ENCODE peak calls at places on chromosome 15, in six cellular contexts. One of them, this sample, is unnamed.

GRCh38 chr15:84810073-84810840 is 6.9 kb upstream of the ALPK3 start:
- DNase-seq in tibial artery: no peak
- DNase-seq in fibroblast of lung: peak; percentile 38
- DNase-seq in right lobe of liver: no peak
- DNase-seq in upper lobe of left lung: no peak
- DNase-seq in IMR-90: peak; percentile 62
- DNase-seq in this sample: peak; percentile 40

GRCh38 chr15:66661432-66662096 is 40.5 kb upstream of the SMAD6 start:
- DNase-seq in tibial artery: peak; percentile 73
- DNase-seq in fibroblast of lung: no peak
- DNase-seq in right lobe of liver: peak; percentile 71
- DNase-seq in upper lobe of left lung: peak; percentile 61
- DNase-seq in IMR-90: no peak
- DNase-seq in this sample: no peak

GRCh38 chr15:70539409-70539808 is 223.9 kb downstream of the UACA start:
- DNase-seq in tibial artery: no peak
- DNase-seq in fibroblast of lung: no peak
- DNase-seq in right lobe of liver: no peak
- DNase-seq in upper lobe of left lung: no peak
- DNase-seq in IMR-90: no peak
- DNase-seq in this sample: no peak

GRCh38 chr15:85543741-85544155 is 163.3 kb downstream of the AKAP13 start:
- DNase-seq in tibial artery: peak; percentile 78
- DNase-seq in fibroblast of lung: no peak
- DNase-seq in right lobe of liver: peak; percentile 62
- DNase-seq in upper lobe of left lung: peak; percentile 34
- DNase-seq in IMR-90: no peak
- DNase-seq in this sample: peak; percentile 89

GRCh38 chr15:63506537-63507035 is 2.2 kb downstream of the USP3 start:
- DNase-seq in tibial artery: no peak
- DNase-seq in fibroblast of lung: peak; percentile 38
- DNase-seq in right lobe of liver: no peak
- DNase-seq in upper lobe of left lung: no peak
- DNase-seq in IMR-90: no peak
- DNase-seq in this sample: no peak

GRCh38 chr15:48250640-48251076 is 44.6 kb downstream of the SLC12A1 start:
- DNase-seq in tibial artery: no peak
- DNase-seq in fibroblast of lung: peak; percentile 81
- DNase-seq in right lobe of liver: no peak
- DNase-seq in upper lobe of left lung: no peak
- DNase-seq in IMR-90: peak; percentile 79
- DNase-seq in this sample: no peak

GRCh38 chr15:100021653-100022052 is 288.4 kb upstream of the LYSMD4 start:
- DNase-seq in tibial artery: peak; percentile 78
- DNase-seq in fibroblast of lung: no peak
- DNase-seq in right lobe of liver: no peak
- DNase-seq in upper lobe of left lung: no peak
- DNase-seq in IMR-90: no peak
- DNase-seq in this sample: no peak

GRCh38 chr15:70902105-70902504 is 9.5 kb downstream of the LRRC49 start:
- DNase-seq in tibial artery: no peak
- DNase-seq in fibroblast of lung: peak; percentile 93
- DNase-seq in right lobe of liver: no peak
- DNase-seq in upper lobe of left lung: no peak
- DNase-seq in IMR-90: peak; percentile 95
- DNase-seq in this sample: no peak

GRCh38 chr15:68608206-68608843 is 29.5 kb downstream of the CORO2B start:
- DNase-seq in tibial artery: peak; percentile 87
- DNase-seq in fibroblast of lung: peak; percentile 51
- DNase-seq in right lobe of liver: peak; percentile 57
- DNase-seq in upper lobe of left lung: peak; percentile 44
- DNase-seq in IMR-90: peak; percentile 19
- DNase-seq in this sample: no peak

GRCh38 chr15:101135532-101136166 is 116.2 kb downstream of the CHSY1 start:
- DNase-seq in tibial artery: no peak
- DNase-seq in fibroblast of lung: no peak
- DNase-seq in right lobe of liver: no peak
- DNase-seq in upper lobe of left lung: peak; percentile 58
- DNase-seq in IMR-90: no peak
- DNase-seq in this sample: no peak

GRCh38 chr15:100311099-100311751 is 30.6 kb downstream of the ADAMTS17 start:
- DNase-seq in tibial artery: no peak
- DNase-seq in fibroblast of lung: no peak
- DNase-seq in right lobe of liver: no peak
- DNase-seq in upper lobe of left lung: peak; percentile 60
- DNase-seq in IMR-90: no peak
- DNase-seq in this sample: no peak

GRCh38 chr15:91530951-91531582 is 322.4 kb upstream of the SLCO3A1 start:
- DNase-seq in tibial artery: no peak
- DNase-seq in fibroblast of lung: no peak
- DNase-seq in right lobe of liver: no peak
- DNase-seq in upper lobe of left lung: no peak
- DNase-seq in IMR-90: no peak
- DNase-seq in this sample: no peak

GRCh38 chr15:89114974-89115373 is 26.7 kb downstream of the ABHD2 start:
- DNase-seq in tibial artery: peak; percentile 73
- DNase-seq in fibroblast of lung: peak; percentile 80
- DNase-seq in right lobe of liver: no peak
- DNase-seq in upper lobe of left lung: no peak
- DNase-seq in IMR-90: peak; percentile 84
- DNase-seq in this sample: no peak

GRCh38 chr15:73624530-73624929 is 8.7 kb downstream of the NPTN start:
- DNase-seq in tibial artery: no peak
- DNase-seq in fibroblast of lung: no peak
- DNase-seq in right lobe of liver: no peak
- DNase-seq in upper lobe of left lung: no peak
- DNase-seq in IMR-90: peak; percentile 72
- DNase-seq in this sample: no peak

GRCh38 chr15:63200464-63201242 is 11.2 kb downstream of the RAB8B start:
- DNase-seq in tibial artery: no peak
- DNase-seq in fibroblast of lung: no peak
- DNase-seq in right lobe of liver: no peak
- DNase-seq in upper lobe of left lung: no peak
- DNase-seq in IMR-90: no peak
- DNase-seq in this sample: no peak

DNA sequence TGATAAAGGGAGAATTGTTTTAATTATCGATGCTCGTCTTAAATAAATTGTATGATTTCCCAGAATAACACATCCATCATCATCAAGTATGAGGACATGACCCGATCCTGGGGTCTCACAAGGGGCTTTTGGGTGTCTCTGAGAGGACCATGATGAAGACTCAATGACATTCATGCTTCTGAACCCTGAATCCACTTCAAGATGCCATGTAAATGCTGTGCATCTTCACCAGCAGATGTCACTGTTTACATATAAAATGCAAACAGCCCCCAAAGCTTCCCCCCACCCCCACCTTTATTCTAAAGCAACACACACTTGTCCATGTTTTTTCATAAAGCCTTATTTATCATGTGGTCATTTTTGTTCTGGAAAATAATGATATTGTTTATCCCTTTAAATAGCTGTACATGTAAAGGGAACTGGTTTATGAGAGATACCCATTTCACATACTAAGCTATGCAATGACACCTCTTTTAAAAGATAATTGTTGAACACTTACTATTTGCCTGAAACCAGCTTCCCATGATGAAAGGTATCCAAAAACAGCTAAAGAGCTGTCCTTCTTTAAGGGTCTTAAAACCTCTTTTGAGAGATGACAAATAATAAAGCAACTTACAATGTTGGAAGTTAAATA is 69.7 kb upstream of the UBE3A start:
- DNase-seq in tibial artery: no peak
- DNase-seq in fibroblast of lung: peak; percentile 46
- DNase-seq in right lobe of liver: no peak
- DNase-seq in upper lobe of left lung: no peak
- DNase-seq in IMR-90: peak; percentile 64
- DNase-seq in this sample: no peak
- TF ChIP-seq CTCF in tibial artery: peak; percentile 78
- TF ChIP-seq CTCF in fibroblast of lung: peak; percentile 68
- TF ChIP-seq CTCF in right lobe of liver: peak; percentile 53
- TF ChIP-seq CTCF in upper lobe of left lung: peak; percentile 40
- TF ChIP-seq CTCF in IMR-90: peak; percentile 86
- TF ChIP-seq CTCF in this sample: peak; percentile 64

GRCh38 chr15:40008061-40008460 is 30.9 kb downstream of the SRP14 start:
- DNase-seq in tibial artery: no peak
- DNase-seq in fibroblast of lung: peak; percentile 77
- DNase-seq in right lobe of liver: no peak
- DNase-seq in upper lobe of left lung: no peak
- DNase-seq in IMR-90: peak; percentile 15
- DNase-seq in this sample: no peak

GRCh38 chr15:40003491-40003916 is 35.5 kb downstream of the SRP14 start:
- DNase-seq in tibial artery: no peak
- DNase-seq in fibroblast of lung: no peak
- DNase-seq in right lobe of liver: no peak
- DNase-seq in upper lobe of left lung: no peak
- DNase-seq in IMR-90: no peak
- DNase-seq in this sample: no peak

GRCh38 chr15:40002295-40002694 is 36.7 kb downstream of the SRP14 start:
- DNase-seq in tibial artery: no peak
- DNase-seq in fibroblast of lung: peak; percentile 57
- DNase-seq in right lobe of liver: peak; percentile 82
- DNase-seq in upper lobe of left lung: no peak
- DNase-seq in IMR-90: peak; percentile 65
- DNase-seq in this sample: no peak

GRCh38 chr15:40006646-40007045 is 32.3 kb downstream of the SRP14 start:
- DNase-seq in tibial artery: no peak
- DNase-seq in fibroblast of lung: peak; percentile 93
- DNase-seq in right lobe of liver: no peak
- DNase-seq in upper lobe of left lung: no peak
- DNase-seq in IMR-90: peak; percentile 85
- DNase-seq in this sample: no peak

GRCh38 chr15:40006003-40006402 is 33.0 kb downstream of the SRP14 start:
- DNase-seq in tibial artery: no peak
- DNase-seq in fibroblast of lung: peak; percentile 66
- DNase-seq in right lobe of liver: no peak
- DNase-seq in upper lobe of left lung: no peak
- DNase-seq in IMR-90: peak; percentile 79
- DNase-seq in this sample: no peak
- H3K4me3 ChIP-seq in tibial artery: no peak overlapping the region
- H3K4me3 ChIP-seq in fibroblast of lung: no peak overlapping the region
- H3K4me3 ChIP-seq in right lobe of liver: no peak overlapping the region
- H3K4me3 ChIP-seq in upper lobe of left lung: no peak overlapping the region
- H3K4me3 ChIP-seq in IMR-90: no peak overlapping the region
- H3K4me3 ChIP-seq in this sample: no peak overlapping the region

GRCh38 chr15:79401301-79401700 is 30.8 kb upstream of the MINAR1 start:
- DNase-seq in tibial artery: no peak
- DNase-seq in fibroblast of lung: no peak
- DNase-seq in right lobe of liver: no peak
- DNase-seq in upper lobe of left lung: no peak
- DNase-seq in IMR-90: no peak
- DNase-seq in this sample: no peak

GRCh38 chr15:79400650-79401049 is 31.5 kb upstream of the MINAR1 start:
- DNase-seq in tibial artery: no peak
- DNase-seq in fibroblast of lung: no peak
- DNase-seq in right lobe of liver: no peak
- DNase-seq in upper lobe of left lung: no peak
- DNase-seq in IMR-90: no peak
- DNase-seq in this sample: no peak

GRCh38 chr15:79397264-79397663 is 34.9 kb upstream of the MINAR1 start:
- DNase-seq in tibial artery: no peak
- DNase-seq in fibroblast of lung: no peak
- DNase-seq in right lobe of liver: no peak
- DNase-seq in upper lobe of left lung: no peak
- DNase-seq in IMR-90: no peak
- DNase-seq in this sample: no peak

GRCh38 chr15:79402136-79402535 is 30.0 kb upstream of the MINAR1 start:
- DNase-seq in tibial artery: no peak
- DNase-seq in fibroblast of lung: no peak
- DNase-seq in right lobe of liver: no peak
- DNase-seq in upper lobe of left lung: no peak
- DNase-seq in IMR-90: no peak
- DNase-seq in this sample: no peak

GRCh38 chr15:79399591-79399990 is 32.5 kb upstream of the MINAR1 start:
- DNase-seq in tibial artery: no peak
- DNase-seq in fibroblast of lung: no peak
- DNase-seq in right lobe of liver: no peak
- DNase-seq in upper lobe of left lung: no peak
- DNase-seq in IMR-90: no peak
- DNase-seq in this sample: no peak
- H3K27ac ChIP-seq in tibial artery: no peak overlapping the region
- H3K27ac ChIP-seq in fibroblast of lung: no peak overlapping the region
- H3K27ac ChIP-seq in right lobe of liver: no peak overlapping the region
- H3K27ac ChIP-seq in upper lobe of left lung: no peak overlapping the region
- H3K27ac ChIP-seq in IMR-90: no peak overlapping the region
- H3K27ac ChIP-seq in this sample: no peak overlapping the region

GRCh38 chr15:80996247-80996646 is 4.5 kb upstream of the TLNRD1 start:
- DNase-seq in tibial artery: no peak
- DNase-seq in fibroblast of lung: no peak
- DNase-seq in right lobe of liver: no peak
- DNase-seq in upper lobe of left lung: no peak
- DNase-seq in IMR-90: no peak
- DNase-seq in this sample: no peak
- TF ChIP-seq CTCF in tibial artery: no peak
- TF ChIP-seq CTCF in fibroblast of lung: peak; percentile 50
- TF ChIP-seq CTCF in right lobe of liver: peak; percentile 64
- TF ChIP-seq CTCF in upper lobe of left lung: peak; percentile 52
- TF ChIP-seq CTCF in IMR-90: peak; percentile 28
- TF ChIP-seq CTCF in this sample: peak; percentile 51

This sample was measured in upper lobe of right lung.